ENCODE peak calls at places on chromosomes 3 and 15, in nine cellular contexts. R, F, M, S, A, U, N, B and Q are unnamed samples. For H3K27me3, the result is how much of the 10 kb centered on the place peaks cover.

GRCh38 chr15:39096608-39097007 is 484.3 kb upstream of the THBS1 start:
- DNase-seq in R (no peak), F (no peak), M (no peak), S (no peak), A (no peak), U (no peak), N (no peak), B (no peak), Q (no peak)

GRCh38 chr15:36584511-36584910 is 5.1 kb downstream of the CDIN1 start:
- DNase-seq in R (no peak), F (no peak), M (no peak), S (no peak), A (no peak), U (no peak), N (no peak), B (no peak), Q (no peak)

GRCh38 chr3:44065311-44065710 is 176.4 kb upstream of the TOPAZ1 start:
- DNase-seq in R (peak), F (no peak), M (no peak), S (peak), A (no peak), U (no peak), N (peak), B (no peak), Q (no peak)

GRCh38 chr3:169337541-169337940 is 326.0 kb downstream of the MECOM start:
- DNase-seq in R (no peak), F (no peak), M (no peak), S (no peak), A (no peak), U (no peak), N (no peak), B (no peak), Q (no peak)

GRCh38 chr3:21464745-21465144 is 286.3 kb downstream of the ZNF385D start:
- DNase-seq in R (no peak), F (peak), M (no peak), S (no peak), A (no peak), U (no peak), N (no peak), B (no peak), Q (no peak)

GRCh38 chr3:107523361-107524213 is 825 bp downstream of the BBX start:
- DNase-seq in R (peak), F (peak), M (peak), S (peak), A (no peak), U (peak), N (peak), B (peak), Q (no peak)

GRCh38 chr3:186314896-186315295 is 47.1 kb downstream of the DGKG start:
- DNase-seq in R (no peak), F (no peak), M (no peak), S (no peak), A (no peak), U (no peak), N (no peak), B (no peak), Q (no peak)

GRCh38 chr15:50116477-50116876 is 2.6 kb downstream of the ATP8B4 start:
- DNase-seq in R (peak), F (peak), M (peak), S (no peak), A (no peak), U (peak), N (peak), B (peak), Q (no peak)

GRCh38 chr3:26118165-26118564 is 328.3 kb downstream of the OXSM start:
- DNase-seq in R (peak), F (peak), M (peak), S (no peak), A (no peak), U (no peak), N (no peak), B (no peak), Q (no peak)

GRCh38 chr15:89115547-89115946 is 27.3 kb downstream of the ABHD2 start:
- DNase-seq in R (no peak), F (no peak), M (no peak), S (peak), A (no peak), U (no peak), N (no peak), B (no peak), Q (no peak)

GRCh38 chr3:149296972-149297371 is 36.5 kb downstream of the TM4SF18 start:
- DNase-seq in R (no peak), F (no peak), M (no peak), S (no peak), A (no peak), U (no peak), N (no peak), B (no peak), Q (no peak)

GRCh38 chr3:183116051-183116614 is 16.8 kb upstream of the MCCC1 start:
- DNase-seq in R (peak), F (peak), M (peak), S (peak), A (no peak), U (no peak), N (no peak), B (no peak), Q (no peak)

GRCh38 chr3:42795621-42796181 is 8.6 kb downstream of the HIGD1A start:
- DNase-seq in R (no peak), F (no peak), M (no peak), S (no peak), A (no peak), U (no peak), N (no peak), B (no peak), Q (no peak)

GRCh38 chr3:37923576-37923926 is 61.9 kb downstream of the CTDSPL start:
- DNase-seq in R (no peak), F (no peak), M (no peak), S (no peak), A (no peak), U (no peak), N (no peak), B (no peak), Q (no peak)

GRCh38 chr3:61853912-61854311 is 292.5 kb downstream of the PTPRG start:
- DNase-seq in R (peak), F (no peak), M (peak), S (no peak), A (no peak), U (no peak), N (no peak), B (no peak), Q (no peak)

GRCh38 chr3:95923496-95924210 is 890.7 kb upstream of the EPHA6 start:
- DNase-seq in R (no peak), F (peak), M (no peak), S (peak), A (peak), U (peak), N (peak), B (peak), Q (no peak)

GRCh38 chr3:111749171-111750170 is 109.6 kb upstream of the PHLDB2 start:
- DNase-seq in R (no peak), F (no peak), M (no peak), S (no peak), A (no peak), U (no peak), N (no peak), B (no peak), Q (no peak)

GRCh38 chr3:196608693-196609092 is 30.8 kb upstream of the NRROS start:
- DNase-seq in R (no peak), F (no peak), M (no peak), S (no peak), A (no peak), U (no peak), N (no peak), B (no peak), Q (no peak)

GRCh38 chr3:5699313-5699712 is 511.8 kb downstream of the EDEM1 start:
- DNase-seq in R (no peak), F (no peak), M (no peak), S (no peak), A (no peak), U (no peak), N (no peak), B (no peak), Q (no peak)

GRCh38 chr3:126287536-126288181 is 69.5 kb downstream of the KLF15 start:
- DNase-seq in R (peak), F (peak), M (peak), S (peak), A (no peak), U (peak), N (peak), B (peak), Q (no peak)

GRCh38 chr15:64224508-64224907 is 61.7 kb upstream of the PPIB start:
- DNase-seq in R (peak), F (no peak), M (no peak), S (peak), A (peak), U (no peak), N (peak), B (peak), Q (no peak)

GRCh38 chr15:28098360-28098765 is 752 bp downstream of the OCA2 start:
- DNase-seq in R (no peak), F (no peak), M (no peak), S (no peak), A (no peak), U (no peak), N (no peak), B (no peak), Q (no peak)

GRCh38 chr3:148601766-148602685 is 95.7 kb upstream of the AGTR1 start:
- DNase-seq in R (no peak), F (no peak), M (no peak), S (no peak), A (no peak), U (peak), N (peak), B (peak), Q (no peak)

GRCh38 chr3:9420850-9421549 is 23.6 kb downstream of the SETD5 start:
- DNase-seq in R (no peak), F (no peak), M (no peak), S (no peak), A (no peak), U (no peak), N (peak), B (peak), Q (no peak)

GRCh38 chr3:52086939-52087675 is 30.7 kb upstream of the DUSP7 start:
- DNase-seq in R (no peak), F (no peak), M (no peak), S (no peak), A (no peak), U (no peak), N (peak), B (peak), Q (no peak)

GRCh38 chr15:25719101-25719985 is 143.8 kb downstream of the ATP10A start:
- DNase-seq in R (no peak), F (no peak), M (no peak), S (no peak), A (no peak), U (no peak), N (no peak), B (no peak), Q (no peak)

GRCh38 chr3:82807781-82808180 is 1046.3 kb upstream of the GBE1 start:
- DNase-seq in R (no peak), F (no peak), M (no peak), S (no peak), A (no peak), U (no peak), N (no peak), B (no peak), Q (no peak)

GRCh38 chr15:74780983-74781672 is 752 bp upstream of the CSK start:
- DNase-seq in R (peak), F (no peak), M (no peak), S (no peak), A (no peak), U (no peak), N (peak), B (peak), Q (no peak)

GRCh38 chr3:10189557-10190374 is 25.0 kb downstream of the IRAK2 start:
- DNase-seq in R (no peak), F (no peak), M (no peak), S (peak), A (no peak), U (no peak), N (peak), B (peak), Q (peak)

GRCh38 chr3:147409143-147410121 is at the start of gene ZIC1:
- DNase-seq in R (no peak), F (peak), M (peak), S (no peak), A (no peak), U (peak), N (peak), B (no peak), Q (no peak)

GRCh38 chr3:134056464-134056891 is 26.8 kb upstream of the SLCO2A1 start:
- DNase-seq in R (peak), F (peak), M (no peak), S (no peak), A (no peak), U (no peak), N (no peak), B (peak), Q (no peak)

GRCh38 chr3:189756651-189757078 is 125.5 kb downstream of the TP63 start:
- DNase-seq in R (no peak), F (peak), M (no peak), S (no peak), A (no peak), U (no peak), N (no peak), B (no peak), Q (no peak)

DNA sequence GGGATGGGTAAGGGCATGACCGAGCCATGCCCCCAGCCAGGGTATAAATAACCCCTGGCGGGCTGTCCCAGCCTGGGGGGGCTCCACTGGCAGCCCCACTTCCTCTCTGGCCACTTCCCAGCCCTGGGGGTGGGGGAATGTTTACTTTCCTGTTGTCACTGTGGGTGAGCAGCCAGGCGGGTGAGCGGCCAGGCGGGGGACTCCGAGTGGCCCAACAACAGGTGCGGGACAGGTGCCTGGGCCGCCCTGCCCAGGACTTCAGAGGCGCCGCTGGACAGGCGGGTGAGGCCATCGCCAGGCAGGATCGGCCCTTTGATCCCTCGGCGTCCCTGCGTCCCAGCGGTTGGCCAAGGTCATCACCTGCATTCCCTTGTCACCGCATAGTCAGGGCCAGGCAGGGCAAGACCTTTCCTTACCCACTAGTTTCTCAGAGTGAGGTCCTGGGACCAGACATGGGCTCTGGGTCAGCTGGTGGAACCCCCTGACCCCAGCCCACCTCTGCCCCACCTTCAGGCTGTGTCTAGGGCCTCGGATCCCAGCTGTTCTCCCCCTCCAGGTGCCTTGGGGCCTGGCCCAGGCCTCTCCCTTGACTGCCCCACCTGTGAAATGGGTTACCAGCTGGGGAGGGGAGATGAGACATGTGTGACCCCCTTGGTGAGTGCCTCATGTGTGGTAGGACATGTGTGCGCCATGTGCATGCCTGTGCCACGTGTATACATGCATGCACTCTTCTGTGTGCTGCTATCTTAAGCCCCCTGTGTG is 16.6 kb downstream of the SEMA3F start:
- DNase-seq in R (no peak), F (no peak), M (no peak), S (peak), A (no peak), U (no peak), N (no peak), B (no peak), Q (no peak)
- H3K27me3 ChIP-seq in R (under half), F (under half), M (under half), S (under half), A (under half), U (under half), N (under half), B (under half), Q (under half)

DNA sequence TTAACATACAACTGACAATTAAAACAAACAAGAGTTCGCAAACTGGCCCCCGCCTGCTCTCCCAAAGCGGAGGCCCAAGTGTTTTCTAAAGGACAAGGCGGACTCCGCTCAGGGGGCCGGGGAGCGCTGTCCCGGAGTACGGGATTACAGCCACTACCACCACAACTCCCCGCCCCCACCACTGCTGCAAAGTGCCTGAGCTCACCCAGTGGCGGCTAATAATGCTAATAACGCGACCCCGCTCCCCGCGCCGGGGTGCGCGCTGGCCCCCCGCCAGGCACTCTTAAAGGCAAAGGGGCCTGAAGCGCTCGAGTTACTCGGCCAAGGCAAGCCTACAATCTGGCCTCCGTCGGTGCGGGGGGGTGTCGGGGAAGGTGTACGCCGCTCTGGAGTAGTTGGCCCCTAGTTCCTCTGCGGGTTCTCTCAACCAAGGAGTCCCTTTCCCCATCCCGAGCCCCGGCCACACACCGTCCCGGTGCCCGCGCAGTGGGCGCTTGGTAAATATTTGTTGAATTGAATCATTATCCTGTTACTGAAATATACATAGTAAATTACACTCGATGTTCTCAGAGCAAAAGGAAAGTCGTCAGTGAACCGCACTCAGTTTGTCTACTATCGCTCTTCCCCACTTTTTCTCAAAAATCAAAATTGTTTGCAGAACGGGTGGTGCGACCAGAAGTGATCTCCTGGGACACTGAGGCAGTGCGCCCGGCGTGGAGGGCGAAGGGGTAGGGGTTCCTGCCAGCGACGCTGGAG is 827 bp downstream of the WNT5A start:
- DNase-seq in R (peak), F (peak), M (peak), S (peak), A (no peak), U (peak), N (peak), B (peak), Q (no peak)
- H3K27me3 ChIP-seq in R (under half), F (under half), M (half or more), S (under half), A (under half), U (under half), N (under half), B (under half), Q (under half)

GRCh38 chr3:4495294-4496110 is 2.4 kb downstream of the ITPR1 start:
- DNase-seq in R (no peak), F (no peak), M (no peak), S (no peak), A (no peak), U (no peak), N (no peak), B (no peak), Q (no peak)

GRCh38 chr3:4493008-4493930 is at the start of gene ITPR1:
- DNase-seq in R (peak), F (peak), M (peak), S (peak), A (peak), U (peak), N (peak), B (peak), Q (peak)

GRCh38 chr3:4492240-4493007 is 724 bp upstream of the ITPR1 start:
- DNase-seq in R (peak), F (peak), M (peak), S (peak), A (no peak), U (peak), N (peak), B (peak), Q (peak)

GRCh38 chr3:4494807-4495200 is 1.7 kb downstream of the ITPR1 start:
- DNase-seq in R (no peak), F (no peak), M (no peak), S (no peak), A (no peak), U (no peak), N (no peak), B (no peak), Q (no peak)

DNA sequence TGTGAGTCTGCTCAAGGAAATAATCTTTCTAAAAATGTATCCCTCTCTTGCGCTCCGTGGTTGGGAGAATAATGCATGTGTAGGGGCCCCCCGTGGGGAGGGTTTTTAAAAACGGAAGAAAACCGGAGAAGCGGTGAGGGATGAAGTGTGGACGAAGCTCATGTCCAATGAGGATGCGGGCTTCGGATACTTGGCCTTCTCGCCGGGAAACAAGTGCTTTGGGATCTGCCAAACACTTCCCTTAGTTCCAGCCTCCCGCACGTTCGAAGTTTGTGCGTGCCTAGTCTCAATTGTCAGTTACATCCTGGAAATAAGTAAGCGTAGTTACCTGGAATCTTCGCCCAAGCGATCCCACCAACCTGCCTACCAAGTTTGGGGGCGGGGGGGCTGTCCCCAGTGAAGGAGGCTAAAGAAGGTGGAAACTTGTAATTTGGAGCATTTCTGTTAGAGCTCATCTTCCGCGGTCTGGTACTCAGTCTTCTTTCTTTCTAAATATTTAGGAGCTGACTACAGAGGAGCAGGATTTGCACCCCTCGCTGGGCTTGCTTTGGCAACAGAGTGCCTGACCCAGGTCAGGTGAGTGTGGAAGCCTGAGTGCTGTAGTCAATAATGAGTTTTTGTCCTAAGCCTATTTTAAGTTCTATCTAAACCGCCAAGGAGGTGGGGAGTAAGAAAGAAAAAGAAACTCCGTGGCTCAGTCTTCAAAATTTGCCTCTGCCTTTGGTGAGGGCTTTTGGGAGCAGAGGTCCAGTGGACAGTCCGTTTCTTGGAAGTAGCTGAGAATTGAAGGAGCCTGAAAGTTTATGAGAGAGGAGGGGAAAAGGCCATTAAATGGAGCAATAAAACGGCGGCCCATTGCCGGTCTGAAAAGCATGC is 1.0 kb downstream of the ITPR1 start:
- DNase-seq in R (peak), F (peak), M (peak), S (peak), A (no peak), U (no peak), N (peak), B (peak), Q (no peak)
- H3K27me3 ChIP-seq in R (under half), F (under half), M (half or more), S (under half), A (under half), U (under half), N (under half), B (under half), Q (under half)

GRCh38 chr15:93086791-93087190 is 2.2 kb downstream of the RGMA start:
- DNase-seq in R (no peak), F (no peak), M (no peak), S (no peak), A (no peak), U (no peak), N (no peak), B (no peak), Q (no peak)

GRCh38 chr15:93088981-93089854 is at the start of gene RGMA:
- DNase-seq in R (peak), F (peak), M (peak), S (peak), A (no peak), U (no peak), N (peak), B (no peak), Q (no peak)

GRCh38 chr15:93088200-93088980 is 621 bp downstream of the RGMA start:
- DNase-seq in R (peak), F (peak), M (peak), S (peak), A (no peak), U (peak), N (peak), B (no peak), Q (no peak)

GRCh38 chr15:93089855-93090305 is 869 bp upstream of the RGMA start:
- DNase-seq in R (peak), F (no peak), M (peak), S (peak), A (no peak), U (no peak), N (no peak), B (no peak), Q (no peak)

DNA sequence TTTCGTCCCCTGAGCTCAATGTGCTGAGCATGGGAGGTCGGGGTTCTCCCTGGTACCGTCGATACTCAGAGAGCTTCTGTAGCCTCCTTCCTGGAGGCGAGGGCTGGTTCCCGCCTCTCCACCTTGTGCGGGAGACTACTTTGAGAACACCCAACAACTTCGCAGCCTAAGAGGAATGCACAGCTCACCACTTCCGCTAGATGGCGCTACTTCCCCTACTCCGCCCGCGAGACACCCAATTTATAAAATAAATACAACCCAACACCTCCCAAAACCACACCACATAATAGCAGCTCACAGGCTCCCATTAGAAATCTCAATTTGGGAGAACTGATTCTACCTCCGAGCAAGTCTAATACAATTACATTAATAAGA is 1.2 kb downstream of the RGMA start:
- DNase-seq in R (peak), F (peak), M (peak), S (peak), A (no peak), U (peak), N (peak), B (peak), Q (peak)
- H3K27me3 ChIP-seq in R (half or more), F (under half), M (under half), S (under half), A (half or more), U (under half), N (half or more), B (half or more), Q (half or more)